ENCODE peak calls at places on chromosomes 1 and 21, in eight cellular contexts. O, E, M, D, U, J, I and B are unnamed samples.

GRCh38 chr1:38027201-38028104 is 14.9 kb downstream of the UTP11 start:
- DNase-seq in J (no peak), D (no peak), M (no peak), E (no peak), I (no peak), U (no peak), O (no peak), B (no peak)

GRCh38 chr1:166843769-166844596 is 4.7 kb downstream of the POGK start:
- DNase-seq in E (no peak), J (no peak), I (peak; percentile 60), U (peak; percentile 11), O (no peak), D (no peak), M (no peak), B (no peak)

GRCh38 chr1:53378061-53378460 is 50.2 kb upstream of the LRP8 start:
- DNase-seq in I (no peak), O (no peak), U (no peak), D (no peak), E (peak; percentile 32), M (no peak), J (no peak), B (no peak)

GRCh38 chr1:54708385-54708784 is 7.3 kb upstream of the TTC4 start:
- DNase-seq in U (no peak), M (no peak), J (no peak), I (no peak), E (no peak), O (no peak), D (no peak), B (no peak)

GRCh38 chr1:157628773-157629172 is 30.9 kb upstream of the FCRL4 start:
- DNase-seq in E (no peak), U (no peak), I (no peak), O (no peak), M (no peak), J (no peak), D (no peak), B (no peak)

GRCh38 chr1:244074559-244075171 is 23.6 kb downstream of the ZBTB18 start:
- DNase-seq in U (no peak), M (peak; percentile 48), J (peak; percentile 86), O (no peak), D (no peak), E (no peak), I (no peak), B (no peak)

GRCh38 chr1:178438432-178438831 is 58.3 kb downstream of the CLEC20A start:
- DNase-seq in J (no peak), O (no peak), M (no peak), U (peak; percentile 9), E (no peak), I (no peak), D (peak; percentile 9), B (no peak)

GRCh38 chr1:174262747-174263241 is 103.5 kb downstream of the RABGAP1L start:
- DNase-seq in U (peak; percentile 76), O (peak; percentile 70), I (no peak), J (no peak), M (no peak), D (peak; percentile 31), E (peak; percentile 52), B (peak; percentile 32)

GRCh38 chr1:209674957-209675566 is at the start of gene G0S2:
- DNase-seq in E (peak; percentile 68), J (no peak), I (peak; percentile 61), U (peak; percentile 87), D (peak; percentile 29), O (no peak), M (no peak), B (no peak)

GRCh38 chr21:35256468-35256988 is 207.4 kb upstream of the RUNX1 start:
- DNase-seq in O (peak; percentile 35), E (no peak), U (peak; percentile 99), J (no peak), I (peak; percentile 24), D (peak; percentile 17), M (no peak), B (peak; percentile 94)

GRCh38 chr1:99218999-99219398 is 45.3 kb upstream of the PLPPR4 start:
- DNase-seq in J (no peak), D (no peak), O (no peak), I (no peak), E (no peak), M (no peak), U (no peak), B (no peak)

GRCh38 chr1:59680044-59680443 is 134.7 kb upstream of the HOOK1 start:
- DNase-seq in J (no peak), O (no peak), U (no peak), D (no peak), I (no peak), E (no peak), M (no peak), B (no peak)

GRCh38 chr1:151639466-151639865 is 27.6 kb downstream of the SNX27 start:
- DNase-seq in E (no peak), U (peak; percentile 69), D (no peak), J (no peak), M (no peak), O (no peak), I (no peak), B (no peak)

GRCh38 chr1:96538883-96539282 is 182.7 kb upstream of the PTBP2 start:
- DNase-seq in O (no peak), U (peak; percentile 98), E (no peak), D (no peak), M (no peak), I (no peak), J (no peak), B (no peak)

GRCh38 chr1:165075725-165076370 is 280.7 kb downstream of the LMX1A start:
- DNase-seq in I (peak; percentile 68), U (peak; percentile 39), J (no peak), E (no peak), O (peak; percentile 70), M (no peak), D (no peak), B (peak; percentile 21)

GRCh38 chr21:44783023-44783696 is 18.5 kb downstream of the UBE2G2 start:
- DNase-seq in I (no peak), D (no peak), O (no peak), E (no peak), M (no peak), U (no peak), J (no peak), B (no peak)

GRCh38 chr1:199333180-199333579 is 694.3 kb upstream of the NR5A2 start:
- DNase-seq in J (no peak), M (no peak), I (peak; percentile 4), D (no peak), U (no peak), O (no peak), E (no peak), B (no peak)

GRCh38 chr1:85576642-85577420 is 3.7 kb upstream of the CCN1 start:
- DNase-seq in I (peak; percentile 91), E (peak; percentile 91), J (no peak), M (no peak), O (peak; percentile 29), D (peak; percentile 86), U (peak; percentile 95), B (no peak)

GRCh38 chr1:2546515-2547209 is 9.5 kb upstream of the TNFRSF14 start:
- DNase-seq in U (peak; percentile 71), J (peak; percentile 81), M (peak; percentile 70), O (peak; percentile 91), D (peak; percentile 70), I (peak; percentile 91), E (peak; percentile 85), B (peak; percentile 83)

GRCh38 chr21:38965241-38965640 is 159.5 kb downstream of the ETS2 start:
- DNase-seq in O (no peak), U (no peak), M (no peak), I (no peak), J (no peak), E (no peak), D (no peak), B (no peak)

GRCh38 chr21:22201669-22202068 is 1203.5 kb downstream of the NCAM2 start:
- DNase-seq in E (no peak), M (no peak), D (no peak), I (no peak), U (no peak), O (no peak), J (no peak), B (no peak)

GRCh38 chr1:227729144-227729880 is 5.8 kb downstream of the JMJD4 start:
- DNase-seq in U (no peak), J (no peak), M (no peak), D (no peak), O (no peak), E (no peak), I (peak; percentile 44), B (no peak)

GRCh38 chr1:149885364-149886111 is 13.8 kb upstream of the BOLA1 start:
- DNase-seq in E (peak; percentile 78), J (peak; percentile 63), U (peak; percentile 84), M (peak; percentile 35), D (peak; percentile 69), I (peak; percentile 90), O (peak; percentile 97), B (peak; percentile 93)

GRCh38 chr1:162421258-162422194 is 9.6 kb upstream of the SH2D1B start:
- DNase-seq in U (peak; percentile 16), M (no peak), J (no peak), D (no peak), O (no peak), E (no peak), I (no peak), B (no peak)

GRCh38 chr1:52550447-52550846 is 2.4 kb downstream of the TUT4 start:
- DNase-seq in U (no peak), D (no peak), E (no peak), O (no peak), I (no peak), J (no peak), M (no peak), B (no peak)

GRCh38 chr1:155011437-155011907 is 8.9 kb downstream of the ZBTB7B start:
- DNase-seq in U (no peak), J (no peak), O (no peak), E (no peak), D (no peak), M (no peak), I (no peak), B (no peak)

GRCh38 chr1:204583909-204584632 is 67.9 kb downstream of the MDM4 start:
- DNase-seq in U (no peak), M (no peak), D (no peak), O (peak; percentile 74), J (no peak), I (no peak), E (no peak), B (no peak)

GRCh38 chr1:31674626-31675025 is 29.2 kb downstream of the COL16A1 start:
- DNase-seq in M (no peak), O (no peak), U (no peak), D (no peak), I (peak; percentile 64), J (no peak), E (no peak), B (no peak)

GRCh38 chr1:89563957-89564604 is 39.5 kb downstream of the LRRC8B start:
- DNase-seq in E (no peak), M (no peak), I (no peak), J (no peak), D (no peak), U (no peak), O (no peak), B (no peak)

GRCh38 chr1:172394167-172394751 is 26.2 kb upstream of the C1orf105 start:
- DNase-seq in I (no peak), D (no peak), E (no peak), O (no peak), J (peak; percentile 74), U (no peak), M (peak; percentile 15), B (no peak)

GRCh38 chr1:164380893-164381292 is 178.1 kb upstream of the PBX1 start:
- DNase-seq in M (no peak), J (no peak), I (no peak), D (no peak), U (peak; percentile 3), O (peak; percentile 75), E (no peak), B (no peak)

GRCh38 chr1:43598622-43599021 is 51.3 kb upstream of the KDM4A start:
- DNase-seq in O (no peak), U (no peak), I (no peak), M (no peak), J (no peak), D (no peak), E (no peak), B (no peak)

GRCh38 chr1:7223334-7224080 is 438.3 kb downstream of the CAMTA1 start:
- DNase-seq in E (no peak), M (no peak), O (peak; percentile 21), U (peak; percentile 14), J (no peak), I (no peak), D (no peak), B (no peak)